ENCODE peak calls at places on chromosome 10, in ten cellular contexts. D is esophagus squamous epithelium, P is ovary, T is sigmoid colon, X is stomach, Q is adrenal gland, O is H1, K is spleen, M is A549, Z is IMR-90. V is an unnamed sample. For H3K4me1, the result is how much of the 10 kb centered on the place peaks cover.

GRCh38 chr10:5746197-5746596 is 61.6 kb downstream of the TASOR2 start:
- DNase-seq in D (no peak), P (no peak), T (no peak), X (no peak), Q (peak), O (no peak), K (no peak), M (no peak), Z (no peak), V (no peak)

GRCh38 chr10:121926669-121927360 is 1.0 kb downstream of the ATE1 start:
- DNase-seq in D (no peak), P (no peak), T (no peak), X (no peak), Q (no peak), O (no peak), K (no peak), M (peak), Z (no peak), V (no peak)

GRCh38 chr10:784759-785538 is 95.5 kb upstream of the DIP2C start:
- DNase-seq in D (no peak), P (no peak), T (peak), X (peak), Q (peak), O (peak), K (peak), M (peak), Z (peak), V (peak)

GRCh38 chr10:70493660-70494234 is 15.2 kb downstream of the PALD1 start:
- DNase-seq in D (no peak), P (no peak), T (no peak), X (peak), Q (no peak), O (peak), K (peak), M (no peak), Z (no peak), V (no peak)

GRCh38 chr10:421170-421569 is 268.3 kb downstream of the DIP2C start:
- DNase-seq in D (no peak), P (no peak), T (no peak), X (no peak), Q (no peak), O (no peak), K (no peak), M (no peak), Z (no peak), V (no peak)

GRCh38 chr10:120684211-120684610 is 167.0 kb upstream of the WDR11 start:
- DNase-seq in D (no peak), P (no peak), T (no peak), X (no peak), Q (no peak), O (no peak), K (no peak), M (no peak), Z (no peak), V (no peak)

GRCh38 chr10:131650771-131651673 is 249.8 kb upstream of the PPP2R2D start:
- DNase-seq in D (no peak), P (no peak), T (no peak), X (peak), Q (no peak), O (peak), K (no peak), M (no peak), Z (no peak), V (no peak)

GRCh38 chr10:132296671-132297443 is 10.9 kb downstream of the STK32C start:
- DNase-seq in D (no peak), P (no peak), T (peak), X (no peak), Q (peak), O (no peak), K (peak), M (no peak), Z (no peak), V (no peak)

GRCh38 chr10:17227367-17228080 is 517 bp upstream of the VIM start:
- DNase-seq in D (no peak), P (no peak), T (no peak), X (no peak), Q (no peak), O (no peak), K (no peak), M (peak), Z (peak), V (no peak)

GRCh38 chr10:18505719-18506118 is 145.7 kb downstream of the NSUN6 start:
- DNase-seq in D (no peak), P (no peak), T (no peak), X (no peak), Q (no peak), O (no peak), K (no peak), M (no peak), Z (peak), V (no peak)

GRCh38 chr10:58932821-58933314 is 243.6 kb upstream of the PHYHIPL start:
- DNase-seq in D (no peak), P (no peak), T (no peak), X (no peak), Q (no peak), O (no peak), K (no peak), M (no peak), Z (peak), V (no peak)

GRCh38 chr10:77428776-77429395 is 208.7 kb downstream of the KCNMA1 start:
- DNase-seq in D (no peak), P (peak), T (peak), X (peak), Q (peak), O (peak), K (no peak), M (peak), Z (peak), V (peak)

GRCh38 chr10:31578181-31578852 is 259.3 kb downstream of the ZEB1 start:
- DNase-seq in D (no peak), P (no peak), T (no peak), X (no peak), Q (no peak), O (no peak), K (no peak), M (no peak), Z (no peak), V (no peak)
- TF ChIP-seq CTCF in D (no peak), P (no peak), T (no peak), X (no peak), Q (no peak), O (no peak), K (no peak), M (no peak), Z (no peak), V (no peak)

GRCh38 chr10:62180677-62181076 is 88.0 kb downstream of the RTKN2 start:
- DNase-seq in D (no peak), P (no peak), T (no peak), X (no peak), Q (no peak), O (no peak), K (no peak), M (no peak), Z (no peak), V (no peak)
- H3K4me1 ChIP-seq in D (under half), P (under half), T (under half), X (under half), Q (under half), O (under half), K (under half), M (under half), Z (under half), V (under half)

GRCh38 chr10:119653209-119653608 is 2.0 kb downstream of the BAG3 start:
- DNase-seq in D (no peak), P (no peak), T (no peak), X (no peak), Q (no peak), O (no peak), K (no peak), M (no peak), Z (peak), V (no peak)

GRCh38 chr10:119650692-119651513 is at the start of gene BAG3:
- DNase-seq in D (peak), P (peak), T (peak), X (peak), Q (peak), O (peak), K (peak), M (peak), Z (peak), V (peak)

GRCh38 chr10:119654540-119654939 is 3.4 kb downstream of the BAG3 start:
- DNase-seq in D (no peak), P (no peak), T (peak), X (peak), Q (no peak), O (no peak), K (no peak), M (peak), Z (no peak), V (peak)

GRCh38 chr10:119651514-119652327 is 541 bp downstream of the BAG3 start:
- DNase-seq in D (no peak), P (no peak), T (peak), X (peak), Q (no peak), O (peak), K (peak), M (no peak), Z (no peak), V (peak)

GRCh38 chr10:119652361-119652760 is 1.2 kb downstream of the BAG3 start:
- DNase-seq in D (no peak), P (no peak), T (no peak), X (no peak), Q (no peak), O (no peak), K (no peak), M (peak), Z (peak), V (no peak)
- TF ChIP-seq POLR2A in D (no peak), P (no peak), T (no peak), X (no peak), Q (peak), O (no peak), K (no peak), M (no peak), Z (peak), V (peak)

GRCh38 chr10:43885842-43886241 is 237.2 kb upstream of the ZNF32 start:
- DNase-seq in D (no peak), P (no peak), T (no peak), X (no peak), Q (no peak), O (peak), K (no peak), M (no peak), Z (no peak), V (peak)
- TF ChIP-seq CTCF in D (no peak), P (no peak), T (no peak), X (no peak), Q (no peak), O (peak), K (no peak), M (no peak), Z (no peak), V (no peak)

GRCh38 chr10:103691723-103692380 is 163.5 kb downstream of the SH3PXD2A start:
- DNase-seq in D (no peak), P (peak), T (no peak), X (no peak), Q (no peak), O (no peak), K (no peak), M (no peak), Z (peak), V (no peak)

GRCh38 chr10:103688451-103688850 is 166.9 kb downstream of the SH3PXD2A start:
- DNase-seq in D (no peak), P (no peak), T (no peak), X (no peak), Q (no peak), O (no peak), K (no peak), M (peak), Z (no peak), V (no peak)

GRCh38 chr10:103692421-103693069 is 162.8 kb downstream of the SH3PXD2A start:
- DNase-seq in D (no peak), P (no peak), T (no peak), X (no peak), Q (no peak), O (peak), K (no peak), M (no peak), Z (no peak), V (no peak)

GRCh38 chr10:103691267-103691666 is 164.1 kb downstream of the SH3PXD2A start:
- DNase-seq in D (no peak), P (no peak), T (no peak), X (no peak), Q (no peak), O (no peak), K (no peak), M (no peak), Z (no peak), V (no peak)

GRCh38 chr10:103690281-103690680 is 165.1 kb downstream of the SH3PXD2A start:
- DNase-seq in D (no peak), P (no peak), T (no peak), X (no peak), Q (no peak), O (no peak), K (no peak), M (no peak), Z (no peak), V (no peak)
- H3K4me1 ChIP-seq in D (half or more), P (under half), T (under half), X (under half), Q (under half), O (under half), K (half or more), M (under half), Z (under half), V (under half)

DNA sequence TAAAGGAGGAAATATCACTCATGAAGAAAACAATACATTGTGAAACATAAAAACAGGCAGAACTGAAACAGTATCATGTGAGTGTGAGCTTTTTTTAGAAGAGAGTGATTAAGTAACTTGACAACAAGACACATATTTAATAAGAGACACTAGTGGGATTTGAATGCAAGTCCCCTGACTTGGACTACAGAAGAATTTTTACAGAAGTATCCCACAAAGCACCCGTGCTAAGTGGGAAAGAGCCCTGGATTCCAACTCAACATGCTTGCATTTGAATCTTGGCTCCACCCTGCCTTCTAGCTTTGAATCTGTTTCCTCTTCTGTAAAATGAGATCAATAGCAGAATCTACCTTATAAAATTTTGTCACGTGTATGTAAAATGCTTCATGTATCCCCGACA is 166.2 kb downstream of the ZNF365 start:
- DNase-seq in D (no peak), P (no peak), T (no peak), X (no peak), Q (no peak), O (no peak), K (no peak), M (no peak), Z (no peak), V (no peak)
- TF ChIP-seq POLR2A in D (no peak), P (no peak), T (no peak), X (no peak), Q (no peak), O (no peak), K (no peak), M (no peak), Z (no peak), V (no peak)

GRCh38 chr10:64379898-64380297 is 858.7 kb downstream of the REEP3 start:
- DNase-seq in D (no peak), P (no peak), T (no peak), X (no peak), Q (peak), O (no peak), K (no peak), M (peak), Z (no peak), V (no peak)
- TF ChIP-seq CTCF in D (no peak), P (no peak), T (no peak), X (no peak), Q (no peak), O (no peak), K (no peak), M (no peak), Z (no peak), V (no peak)

GRCh38 chr10:52452600-52453493 is 138.8 kb downstream of the DKK1 start:
- DNase-seq in D (no peak), P (no peak), T (no peak), X (no peak), Q (no peak), O (no peak), K (no peak), M (peak), Z (no peak), V (no peak)
- H3K4me1 ChIP-seq in D (under half), P (under half), T (under half), X (under half), Q (under half), O (under half), K (under half), M (half or more), Z (under half), V (under half)

GRCh38 chr10:12473491-12473890 is 124.1 kb downstream of the CAMK1D start:
- DNase-seq in D (no peak), P (no peak), T (no peak), X (no peak), Q (no peak), O (no peak), K (peak), M (no peak), Z (no peak), V (peak)

GRCh38 chr10:12470719-12471118 is 121.4 kb downstream of the CAMK1D start:
- DNase-seq in D (no peak), P (no peak), T (no peak), X (no peak), Q (no peak), O (no peak), K (no peak), M (no peak), Z (no peak), V (no peak)

GRCh38 chr10:12469345-12469744 is 120.0 kb downstream of the CAMK1D start:
- DNase-seq in D (no peak), P (no peak), T (no peak), X (no peak), Q (no peak), O (no peak), K (no peak), M (peak), Z (no peak), V (no peak)

GRCh38 chr10:12474727-12475414 is 125.5 kb downstream of the CAMK1D start:
- DNase-seq in D (no peak), P (no peak), T (no peak), X (no peak), Q (no peak), O (no peak), K (no peak), M (no peak), Z (no peak), V (no peak)

GRCh38 chr10:12471135-12471534 is 121.8 kb downstream of the CAMK1D start:
- DNase-seq in D (no peak), P (no peak), T (peak), X (peak), Q (no peak), O (no peak), K (peak), M (no peak), Z (no peak), V (peak)
- TF ChIP-seq POLR2A in D (no peak), P (no peak), T (no peak), X (no peak), Q (no peak), O (no peak), K (no peak), M (no peak), Z (no peak), V (no peak)

DNA sequence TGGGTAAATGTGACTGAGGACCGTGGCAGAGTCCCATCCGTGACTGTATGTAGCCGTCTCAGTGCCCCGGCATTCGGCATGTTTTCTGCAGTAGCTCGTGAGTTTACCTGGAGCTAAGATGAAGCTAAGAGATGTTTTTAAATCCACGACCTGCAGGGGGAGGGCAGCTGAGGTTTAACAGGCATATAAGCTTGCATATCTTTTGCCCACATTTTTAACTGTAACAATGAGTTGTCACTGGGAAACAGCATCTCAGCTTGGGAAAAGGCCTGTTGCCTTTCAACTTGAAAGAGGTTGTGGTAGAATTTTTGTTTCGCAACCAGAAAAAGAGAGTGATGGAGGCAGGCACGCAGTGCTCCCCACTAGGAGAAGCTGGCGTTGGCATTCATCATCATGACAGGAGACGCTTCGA is 77.7 kb downstream of the CELF2 start:
- DNase-seq in D (no peak), P (no peak), T (no peak), X (no peak), Q (no peak), O (no peak), K (no peak), M (no peak), Z (no peak), V (no peak)
- TF ChIP-seq CTCF in D (no peak), P (no peak), T (no peak), X (no peak), Q (no peak), O (no peak), K (no peak), M (no peak), Z (no peak), V (no peak)

V was measured in body of pancreas.